ENCODE peak calls at places on chromosomes 13 and 19, in nine cellular contexts. O, T, I, B, W, P, Y, C and U are unnamed samples.

GRCh38 chr13:32031025-32031814 is at the start of gene FRY:
- DNase-seq in O (peak; percentile 63), T (peak; percentile 56), I (peak; percentile 58), B (peak; percentile 76), W (peak; percentile 41), P (peak; percentile 56), Y (peak; percentile 82), C (peak; percentile 27), U (peak; percentile 60)

GRCh38 chr13:34044660-34045080 is 226.7 kb downstream of the RFC3 start:
- DNase-seq in O (no peak), T (no peak), I (peak; percentile 33), B (no peak), W (peak; percentile 75), P (no peak), Y (peak; percentile 79), C (no peak), U (no peak)

GRCh38 chr13:60335531-60335930 is 61.5 kb upstream of the TDRD3 start:
- DNase-seq in O (no peak), T (no peak), I (peak; percentile 22), B (no peak), W (peak; percentile 5), P (peak; percentile 16), Y (peak; percentile 75), C (no peak), U (no peak)

GRCh38 chr19:21164541-21164940 is 22.7 kb downstream of the ZNF431 start:
- DNase-seq in O (no peak), T (no peak), I (no peak), B (no peak), W (no peak), P (no peak), Y (no peak), C (no peak), U (peak; percentile 67)

GRCh38 chr19:49983645-49984229 is 22.8 kb upstream of the SIGLEC11 start:
- DNase-seq in O (peak; percentile 54), T (peak; percentile 34), I (peak; percentile 37), B (peak; percentile 82), W (peak; percentile 57), P (peak; percentile 66), Y (peak; percentile 66), C (peak; percentile 75), U (peak; percentile 66)

GRCh38 chr19:17846146-17846545 is 1.6 kb downstream of the JAK3 start:
- DNase-seq in O (no peak), T (no peak), I (no peak), B (no peak), W (no peak), P (no peak), Y (no peak), C (no peak), U (no peak)

GRCh38 chr19:29928831-29929230 is 13.2 kb upstream of the URI1 start:
- DNase-seq in O (no peak), T (no peak), I (no peak), B (no peak), W (no peak), P (no peak), Y (no peak), C (no peak), U (no peak)

GRCh38 chr19:51107406-51108065 is 673 bp downstream of the CTU1 start:
- DNase-seq in O (no peak), T (peak; percentile 32), I (peak; percentile 20), B (peak; percentile 35), W (no peak), P (no peak), Y (no peak), C (peak; percentile 8), U (no peak)

GRCh38 chr19:53085496-53085895 is 17.7 kb downstream of the ZNF160 start:
- DNase-seq in O (no peak), T (no peak), I (no peak), B (no peak), W (no peak), P (no peak), Y (no peak), C (no peak), U (no peak)

GRCh38 chr13:40126301-40127085 is 471.0 kb downstream of the COG6 start:
- DNase-seq in O (no peak), T (no peak), I (no peak), B (no peak), W (no peak), P (peak; percentile 70), Y (no peak), C (no peak), U (no peak)

GRCh38 chr13:50513528-50513863 is 330.0 kb downstream of the DLEU7 start:
- DNase-seq in O (no peak), T (no peak), I (no peak), B (no peak), W (no peak), P (no peak), Y (no peak), C (no peak), U (no peak)

GRCh38 chr13:101570410-101570809 is 117.9 kb downstream of the ITGBL1 start:
- DNase-seq in O (no peak), T (no peak), I (peak; percentile 23), B (no peak), W (peak; percentile 24), P (no peak), Y (no peak), C (no peak), U (no peak)

GRCh38 chr19:49560358-49560900 is 19.9 kb downstream of the NOSIP start:
- DNase-seq in O (peak; percentile 46), T (peak; percentile 42), I (no peak), B (peak; percentile 35), W (no peak), P (peak; percentile 56), Y (no peak), C (peak; percentile 61), U (no peak)

GRCh38 chr13:107020393-107020792 is 452.5 kb upstream of the ARGLU1 start:
- DNase-seq in O (no peak), T (no peak), I (no peak), B (no peak), W (no peak), P (no peak), Y (no peak), C (no peak), U (no peak)

GRCh38 chr19:7867092-7867844 is 6.9 kb downstream of the PRR36 start:
- DNase-seq in O (no peak), T (no peak), I (no peak), B (no peak), W (no peak), P (no peak), Y (no peak), C (no peak), U (no peak)
- H3K4me1 ChIP-seq in O (peaks cover 40% of the 10 kb centered on the region), T (peaks cover 8% of the 10 kb centered on the region), I (peaks cover 12% of the 10 kb centered on the region), B (peaks cover 7% of the 10 kb centered on the region), W (peaks cover 20% of the 10 kb centered on the region), P (peaks cover 37% of the 10 kb centered on the region), Y (peaks cover 15% of the 10 kb centered on the region), C (peaks cover 48% of the 10 kb centered on the region), U (peaks cover 21% of the 10 kb centered on the region)

DNA sequence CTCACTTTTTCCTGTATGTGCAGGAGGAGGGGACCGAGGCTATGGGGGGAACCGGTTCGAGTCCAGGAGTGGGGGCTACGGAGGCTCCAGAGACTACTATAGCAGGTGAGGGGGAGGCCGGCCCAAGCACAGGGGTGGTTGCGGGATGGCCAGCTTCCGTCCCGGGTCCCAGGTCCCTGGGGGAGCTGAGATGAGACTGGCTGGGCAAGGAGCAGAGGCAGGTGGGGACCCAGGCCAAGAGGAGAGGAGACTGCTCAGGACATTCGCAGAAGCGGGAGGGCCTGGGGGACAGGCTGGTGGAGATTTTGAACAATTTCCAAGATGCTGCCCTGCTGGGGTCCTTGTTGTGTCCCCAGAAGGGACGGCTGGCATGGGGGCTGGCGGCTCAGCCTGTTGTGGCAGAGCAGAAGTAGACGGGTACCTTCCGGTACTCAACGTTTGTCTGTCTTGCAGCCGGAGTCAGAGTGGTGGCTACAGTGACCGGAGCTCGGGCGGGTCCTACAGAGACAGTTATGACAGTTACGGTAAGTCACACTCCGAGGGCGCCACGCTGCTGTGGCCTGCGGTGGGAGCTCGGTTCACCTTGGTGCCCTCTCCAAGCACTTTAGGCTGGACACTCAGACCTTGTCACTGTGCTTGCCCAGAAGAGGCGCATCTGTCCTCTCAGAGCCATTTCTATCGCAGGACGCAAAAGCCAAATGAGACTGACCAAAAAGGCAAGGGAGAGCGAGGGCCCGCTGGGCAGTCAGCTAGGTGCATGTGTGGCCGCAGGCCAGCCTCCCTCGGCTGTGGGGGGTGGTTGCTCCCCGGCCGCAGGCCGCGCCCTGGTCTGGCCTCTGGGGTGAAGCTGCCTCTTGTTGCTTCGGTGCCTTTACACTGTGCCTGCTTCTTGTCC is 2.6 kb downstream of the CIRBP start:
- DNase-seq in O (no peak), T (peak; percentile 43), I (no peak), B (no peak), W (no peak), P (no peak), Y (no peak), C (no peak), U (no peak)
- H3K4me1 ChIP-seq in O (peaks cover 81% of the 10 kb centered on the region), T (peaks cover 77% of the 10 kb centered on the region), I (peaks cover 40% of the 10 kb centered on the region), B (peaks cover 78% of the 10 kb centered on the region), W (peaks cover 59% of the 10 kb centered on the region), P (peaks cover 86% of the 10 kb centered on the region), Y (peaks cover 74% of the 10 kb centered on the region), C (peaks cover 83% of the 10 kb centered on the region), U (peaks cover 55% of the 10 kb centered on the region)

GRCh38 chr19:16361254-16361653 is 36.6 kb downstream of the KLF2 start:
- DNase-seq in O (peak; percentile 51), T (no peak), I (no peak), B (peak; percentile 57), W (no peak), P (no peak), Y (no peak), C (no peak), U (no peak)

GRCh38 chr19:16358456-16358855 is 33.8 kb downstream of the KLF2 start:
- DNase-seq in O (no peak), T (no peak), I (no peak), B (no peak), W (no peak), P (no peak), Y (no peak), C (no peak), U (no peak)

GRCh38 chr19:16360738-16361137 is 36.1 kb downstream of the KLF2 start:
- DNase-seq in O (no peak), T (no peak), I (no peak), B (no peak), W (no peak), P (peak; percentile 87), Y (no peak), C (no peak), U (no peak)

GRCh38 chr19:16359074-16359473 is 34.4 kb downstream of the KLF2 start:
- DNase-seq in O (no peak), T (no peak), I (no peak), B (no peak), W (no peak), P (no peak), Y (no peak), C (no peak), U (no peak)

DNA sequence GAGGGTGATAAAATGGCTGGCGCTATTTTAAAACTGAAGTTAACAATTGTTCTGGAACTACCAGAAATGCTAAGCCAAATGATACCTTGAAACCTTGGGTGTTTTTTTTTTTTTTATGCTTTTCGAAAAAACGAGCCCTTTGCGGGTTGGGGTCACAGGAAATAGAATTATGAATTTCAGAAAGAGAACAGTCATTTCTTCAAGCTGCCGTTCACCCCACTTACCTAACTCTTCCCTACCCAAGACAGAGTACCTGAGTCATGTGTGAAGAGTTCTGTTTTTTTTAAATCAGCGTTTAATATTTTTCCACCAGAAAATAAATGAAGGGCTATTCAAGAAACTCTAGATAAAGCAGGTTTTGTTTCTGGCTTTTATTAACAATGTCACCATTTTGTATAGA is 35.3 kb downstream of the KLF2 start:
- DNase-seq in O (no peak), T (no peak), I (no peak), B (no peak), W (no peak), P (peak; percentile 80), Y (no peak), C (no peak), U (no peak)
- H3K4me1 ChIP-seq in O (peaks cover 8% of the 10 kb centered on the region), T (peaks cover 9% of the 10 kb centered on the region), I (no peaks in the 10 kb centered on the region), B (peaks cover 38% of the 10 kb centered on the region), W (no peaks in the 10 kb centered on the region), P (peaks cover 97% of the 10 kb centered on the region), Y (peaks cover 16% of the 10 kb centered on the region), C (peaks cover 25% of the 10 kb centered on the region), U (peaks cover 12% of the 10 kb centered on the region)

GRCh38 chr19:41541990-41542584 is 33.9 kb upstream of the CEACAM21 start:
- DNase-seq in O (peak; percentile 51), T (peak; percentile 47), I (peak; percentile 4), B (peak; percentile 71), W (peak; percentile 73), P (peak; percentile 86), Y (peak; percentile 19), C (peak; percentile 67), U (peak; percentile 29)
- H3K4me1 ChIP-seq in O (no peaks in the 10 kb centered on the region), T (no peaks in the 10 kb centered on the region), I (no peaks in the 10 kb centered on the region), B (no peaks in the 10 kb centered on the region), W (no peaks in the 10 kb centered on the region), P (peaks cover 47% of the 10 kb centered on the region), Y (no peaks in the 10 kb centered on the region), C (peaks cover 4% of the 10 kb centered on the region), U (no peaks in the 10 kb centered on the region)